ENCODE peak calls at places on chromosomes 7 and 10, in six cellular contexts. D is left colon; Y is upper lobe of left lung; W is CD8-positive, alpha-beta T cell; U is right cardiac atrium; Z is Right ventricle myocardium superior. P is an unnamed sample.

GRCh38 chr10:132264966-132265877 is 42.5 kb downstream of the STK32C start:
- ATAC-seq in U (peak; percentile 17), Z (no peak), W (no peak), Y (no peak), D (no peak), P (no peak)

GRCh38 chr7:130160455-130160854 is 44.8 kb downstream of the TMEM209 start:
- ATAC-seq in U (no peak), Z (no peak), D (no peak), Y (no peak), W (no peak), P (no peak)

GRCh38 chr7:93013471-93014061 is 104.2 kb downstream of the SAMD9 start:
- ATAC-seq in W (no peak), U (no peak), Z (no peak), Y (no peak), D (no peak), P (no peak)

GRCh38 chr10:102649770-102650654 is 5.7 kb downstream of the TRIM8 start:
- ATAC-seq in W (no peak), Y (no peak), U (no peak), Z (no peak), D (no peak), P (no peak)

GRCh38 chr10:131880016-131880590 is 20.7 kb upstream of the PPP2R2D start:
- ATAC-seq in Z (no peak), U (peak; percentile 14), W (no peak), D (no peak), Y (no peak), P (no peak)

GRCh38 chr7:35430547-35431153 is 176.8 kb upstream of the TBX20 start:
- ATAC-seq in Z (no peak), U (no peak), W (no peak), D (no peak), Y (no peak), P (no peak)

GRCh38 chr10:100141446-100142087 is 44.3 kb downstream of the ERLIN1 start:
- ATAC-seq in W (no peak), U (no peak), Z (no peak), D (no peak), Y (no peak), P (no peak)

GRCh38 chr10:43980313-43980712 is 331.6 kb upstream of the ZNF32 start:
- ATAC-seq in Y (no peak), Z (no peak), D (no peak), W (no peak), U (peak; percentile 85), P (no peak)

GRCh38 chr10:33790506-33791283 is 456.2 kb upstream of the NRP1 start:
- ATAC-seq in Y (no peak), D (no peak), Z (peak; percentile 48), U (no peak), W (no peak), P (no peak)

GRCh38 chr7:67105382-67105781 is 108.7 kb downstream of the TYW1 start:
- ATAC-seq in Y (no peak), Z (no peak), D (no peak), W (no peak), U (no peak), P (no peak)

GRCh38 chr7:1087952-1088920 is at the start of gene GPER1:
- ATAC-seq in D (peak; percentile 90), Y (peak; percentile 76), U (peak; percentile 88), W (no peak), Z (peak; percentile 80), P (no peak)

GRCh38 chr7:127252736-127253288 is at the start of gene GRM8:
- ATAC-seq in Z (peak; percentile 75), Y (no peak), W (peak; percentile 38), U (peak; percentile 88), D (peak; percentile 56), P (no peak)

GRCh38 chr7:107856806-107857540 is 34.0 kb upstream of the DLD start:
- ATAC-seq in U (no peak), W (no peak), D (peak; percentile 62), Z (no peak), Y (no peak), P (peak; percentile 52)

GRCh38 chr10:37623506-37623905 is 233.9 kb downstream of the ZNF248 start:
- ATAC-seq in W (no peak), Z (no peak), Y (no peak), U (no peak), D (no peak), P (no peak)

GRCh38 chr7:151366141-151366871 is 24.7 kb downstream of the NUB1 start:
- ATAC-seq in Z (no peak), W (no peak), U (no peak), Y (no peak), D (no peak), P (no peak)

GRCh38 chr7:158422551-158423189 is 165.0 kb downstream of the PTPRN2 start:
- ATAC-seq in Y (no peak), U (no peak), Z (no peak), W (no peak), D (no peak), P (peak; percentile 41)

GRCh38 chr10:132687181-132687892 is 98.6 kb downstream of the NKX6-2 start:
- ATAC-seq in W (no peak), Z (no peak), Y (no peak), U (no peak), D (no peak), P (no peak)

GRCh38 chr7:17248527-17248926 is 49.9 kb upstream of the AHR start:
- ATAC-seq in Z (no peak), D (no peak), W (no peak), Y (no peak), U (no peak), P (no peak)

GRCh38 chr10:20627085-20627484 is 270.0 kb downstream of the NEBL start:
- ATAC-seq in Z (no peak), W (no peak), D (peak; percentile 99), U (no peak), Y (no peak), P (no peak)

P was measured in stimulated activated memory B cell treated with anti-CD40 and anti-IgM and Interleukin-4, amounts not matched to agents 10 μg/mL and 1 μg/mL and 100 μg/mL, for 72 hours.